ENCODE peak calls at places on chromosomes 4 and X, in eight cellular contexts. One of them, this sample, is unnamed.

GRCh38 chr4:72641611-72642010 is 72.6 kb upstream of the ADAMTS3 start:
- DNase-seq in CD4-positive, alpha-beta memory T cell: no peak
- DNase-seq in cardiac muscle cell: no peak
- DNase-seq in heart left ventricle: no peak
- DNase-seq in body of pancreas: no peak
- DNase-seq in SJSA1: no peak
- DNase-seq in CD8-positive, alpha-beta memory T cell: no peak
- DNase-seq in mesendoderm: no peak
- DNase-seq in this sample: no peak

GRCh38 chr4:139934336-139934735 is 219.6 kb downstream of the MAML3 start:
- DNase-seq in heart left ventricle: no peak
- DNase-seq in CD8-positive, alpha-beta memory T cell: no peak
- DNase-seq in CD4-positive, alpha-beta memory T cell: no peak
- DNase-seq in mesendoderm: no peak
- DNase-seq in SJSA1: no peak
- DNase-seq in body of pancreas: peak
- DNase-seq in cardiac muscle cell: no peak
- DNase-seq in this sample: no peak

GRCh38 chrX:154019061-154019621 is 561 bp downstream of the IRAK1 start:
- DNase-seq in CD4-positive, alpha-beta memory T cell: peak
- DNase-seq in cardiac muscle cell: no peak
- DNase-seq in SJSA1: peak
- DNase-seq in body of pancreas: no peak
- DNase-seq in CD8-positive, alpha-beta memory T cell: no peak
- DNase-seq in heart left ventricle: no peak
- DNase-seq in mesendoderm: no peak
- DNase-seq in this sample: no peak

GRCh38 chrX:136185409-136186022 is 38.2 kb downstream of the FHL1 start:
- DNase-seq in cardiac muscle cell: no peak
- DNase-seq in heart left ventricle: no peak
- DNase-seq in body of pancreas: no peak
- DNase-seq in SJSA1: no peak
- DNase-seq in CD4-positive, alpha-beta memory T cell: no peak
- DNase-seq in CD8-positive, alpha-beta memory T cell: no peak
- DNase-seq in mesendoderm: no peak
- DNase-seq in this sample: no peak

GRCh38 chr4:93317571-93317970 is 511.0 kb upstream of the ATOH1 start:
- DNase-seq in CD8-positive, alpha-beta memory T cell: no peak
- DNase-seq in CD4-positive, alpha-beta memory T cell: no peak
- DNase-seq in mesendoderm: no peak
- DNase-seq in SJSA1: no peak
- DNase-seq in body of pancreas: no peak
- DNase-seq in heart left ventricle: no peak
- DNase-seq in cardiac muscle cell: no peak
- DNase-seq in this sample: no peak

GRCh38 chr4:101191302-101192098 is 155.8 kb downstream of the PPP3CA start:
- DNase-seq in mesendoderm: peak
- DNase-seq in body of pancreas: peak
- DNase-seq in CD8-positive, alpha-beta memory T cell: no peak
- DNase-seq in heart left ventricle: peak
- DNase-seq in CD4-positive, alpha-beta memory T cell: no peak
- DNase-seq in SJSA1: no peak
- DNase-seq in cardiac muscle cell: no peak
- DNase-seq in this sample: no peak

GRCh38 chr4:36392049-36392448 is 110.6 kb downstream of the DTHD1 start:
- DNase-seq in heart left ventricle: no peak
- DNase-seq in mesendoderm: no peak
- DNase-seq in CD4-positive, alpha-beta memory T cell: no peak
- DNase-seq in body of pancreas: no peak
- DNase-seq in cardiac muscle cell: no peak
- DNase-seq in SJSA1: no peak
- DNase-seq in CD8-positive, alpha-beta memory T cell: no peak
- DNase-seq in this sample: peak

GRCh38 chr4:78764498-78764961 is 11.6 kb upstream of the BMP2K start:
- DNase-seq in SJSA1: no peak
- DNase-seq in cardiac muscle cell: no peak
- DNase-seq in body of pancreas: no peak
- DNase-seq in CD8-positive, alpha-beta memory T cell: no peak
- DNase-seq in heart left ventricle: no peak
- DNase-seq in CD4-positive, alpha-beta memory T cell: no peak
- DNase-seq in mesendoderm: peak
- DNase-seq in this sample: peak

GRCh38 chr4:119726505-119726904 is 97.9 kb upstream of the PDE5A start:
- DNase-seq in cardiac muscle cell: no peak
- DNase-seq in mesendoderm: no peak
- DNase-seq in CD4-positive, alpha-beta memory T cell: no peak
- DNase-seq in body of pancreas: no peak
- DNase-seq in CD8-positive, alpha-beta memory T cell: no peak
- DNase-seq in SJSA1: no peak
- DNase-seq in heart left ventricle: no peak
- DNase-seq in this sample: no peak

GRCh38 chr4:96599752-96600151 is 759.9 kb downstream of the PDHA2 start:
- DNase-seq in body of pancreas: no peak
- DNase-seq in SJSA1: no peak
- DNase-seq in mesendoderm: peak
- DNase-seq in CD8-positive, alpha-beta memory T cell: no peak
- DNase-seq in CD4-positive, alpha-beta memory T cell: no peak
- DNase-seq in cardiac muscle cell: no peak
- DNase-seq in heart left ventricle: no peak
- DNase-seq in this sample: no peak

GRCh38 chr4:109278594-109279031 is 23.8 kb downstream of the COL25A1 start:
- DNase-seq in SJSA1: no peak
- DNase-seq in mesendoderm: no peak
- DNase-seq in body of pancreas: no peak
- DNase-seq in cardiac muscle cell: no peak
- DNase-seq in CD4-positive, alpha-beta memory T cell: no peak
- DNase-seq in heart left ventricle: no peak
- DNase-seq in CD8-positive, alpha-beta memory T cell: no peak
- DNase-seq in this sample: no peak

GRCh38 chrX:107537815-107538214 is 88.4 kb downstream of the FRMPD3 start:
- DNase-seq in SJSA1: peak
- DNase-seq in CD8-positive, alpha-beta memory T cell: no peak
- DNase-seq in cardiac muscle cell: peak
- DNase-seq in heart left ventricle: no peak
- DNase-seq in body of pancreas: peak
- DNase-seq in CD4-positive, alpha-beta memory T cell: peak
- DNase-seq in mesendoderm: peak
- DNase-seq in this sample: peak

GRCh38 chr4:2871466-2871865 is 27.8 kb downstream of the ADD1 start:
- DNase-seq in mesendoderm: no peak
- DNase-seq in CD4-positive, alpha-beta memory T cell: no peak
- DNase-seq in cardiac muscle cell: no peak
- DNase-seq in SJSA1: no peak
- DNase-seq in heart left ventricle: no peak
- DNase-seq in CD8-positive, alpha-beta memory T cell: no peak
- DNase-seq in body of pancreas: no peak
- DNase-seq in this sample: no peak

GRCh38 chr4:37948542-37948941 is 11.7 kb upstream of the PTTG2 start:
- DNase-seq in SJSA1: no peak
- DNase-seq in cardiac muscle cell: no peak
- DNase-seq in body of pancreas: no peak
- DNase-seq in CD4-positive, alpha-beta memory T cell: no peak
- DNase-seq in mesendoderm: no peak
- DNase-seq in heart left ventricle: no peak
- DNase-seq in CD8-positive, alpha-beta memory T cell: no peak
- DNase-seq in this sample: no peak

GRCh38 chr4:5884804-5885203 is 8.1 kb downstream of the CRMP1 start:
- DNase-seq in heart left ventricle: no peak
- DNase-seq in CD8-positive, alpha-beta memory T cell: no peak
- DNase-seq in SJSA1: no peak
- DNase-seq in cardiac muscle cell: no peak
- DNase-seq in body of pancreas: no peak
- DNase-seq in CD4-positive, alpha-beta memory T cell: no peak
- DNase-seq in mesendoderm: no peak
- DNase-seq in this sample: no peak

GRCh38 chrX:68462653-68463052 is 29.4 kb upstream of the OPHN1 start:
- DNase-seq in mesendoderm: peak
- DNase-seq in CD8-positive, alpha-beta memory T cell: no peak
- DNase-seq in heart left ventricle: no peak
- DNase-seq in CD4-positive, alpha-beta memory T cell: peak
- DNase-seq in body of pancreas: peak
- DNase-seq in SJSA1: peak
- DNase-seq in cardiac muscle cell: peak
- DNase-seq in this sample: no peak

DNA sequence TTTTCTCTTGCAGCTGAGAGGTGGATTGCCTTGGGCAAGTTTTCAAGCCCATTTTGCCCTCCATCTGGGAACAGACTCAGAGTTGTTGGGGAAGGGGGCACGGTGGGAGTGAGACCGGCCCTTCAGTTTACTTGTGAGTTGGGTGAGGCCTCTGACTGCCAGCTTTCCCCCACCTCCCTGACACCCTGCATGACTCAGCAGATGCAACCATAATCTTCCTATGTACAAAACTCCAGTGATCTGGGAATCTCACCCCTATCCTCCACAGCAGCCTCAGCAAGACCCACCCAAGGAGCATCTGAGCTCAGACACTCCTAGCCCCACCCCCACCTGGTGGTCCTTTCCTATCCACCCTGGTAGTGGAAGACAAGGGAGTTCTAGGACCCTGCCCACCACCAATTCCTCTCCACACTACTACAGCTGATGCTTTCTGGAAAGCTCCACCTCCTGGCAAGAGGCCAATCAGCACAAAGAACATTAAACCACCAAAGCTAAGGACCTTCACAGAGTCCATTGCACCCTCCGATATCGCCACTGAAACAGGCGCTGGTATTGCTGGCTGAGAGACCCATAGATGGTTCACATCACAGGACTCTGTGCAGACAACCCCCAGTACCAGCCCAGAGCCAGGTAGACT is 99.4 kb upstream of the STK26 start:
- DNase-seq in heart left ventricle: no peak
- DNase-seq in mesendoderm: no peak
- DNase-seq in CD4-positive, alpha-beta memory T cell: no peak
- DNase-seq in CD8-positive, alpha-beta memory T cell: no peak
- DNase-seq in SJSA1: no peak
- DNase-seq in cardiac muscle cell: no peak
- DNase-seq in body of pancreas: no peak
- DNase-seq in this sample: no peak
- H3K27ac ChIP-seq in heart left ventricle: no peak
- H3K27ac ChIP-seq in mesendoderm: no peak
- H3K27ac ChIP-seq in CD4-positive, alpha-beta memory T cell: no peak
- H3K27ac ChIP-seq in CD8-positive, alpha-beta memory T cell: no peak
- H3K27ac ChIP-seq in SJSA1: no peak
- H3K27ac ChIP-seq in cardiac muscle cell: no peak
- H3K27ac ChIP-seq in body of pancreas: no peak
- H3K27ac ChIP-seq in this sample: no peak

DNA sequence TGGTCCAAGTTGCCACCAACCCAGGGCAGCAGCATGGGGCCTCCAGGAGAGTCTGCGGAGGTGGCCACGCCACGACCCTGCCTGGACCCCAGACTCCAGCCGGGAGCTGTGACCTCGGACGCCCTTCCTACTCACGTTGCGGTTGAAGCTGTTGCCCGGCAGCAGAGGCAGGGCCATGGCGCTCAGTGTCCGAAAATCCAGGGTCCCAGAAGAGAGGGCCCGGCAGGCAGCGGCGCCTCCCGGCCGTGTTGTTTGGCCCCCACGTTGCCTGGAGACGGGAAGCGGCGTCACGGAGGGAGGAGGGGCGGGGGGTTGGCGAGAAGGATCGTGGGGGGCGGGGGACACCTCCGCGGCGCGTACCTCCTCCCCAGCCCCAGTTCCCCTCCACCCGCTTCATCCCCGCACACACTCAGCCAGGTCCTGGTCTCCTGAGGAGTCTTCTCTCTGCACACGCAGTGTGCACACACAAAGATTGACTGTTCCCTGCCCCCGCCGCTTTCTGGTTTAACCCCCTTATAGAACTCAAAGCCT is at the start of gene EFHC2:
- DNase-seq in CD4-positive, alpha-beta memory T cell: peak
- DNase-seq in heart left ventricle: peak
- DNase-seq in cardiac muscle cell: peak
- DNase-seq in SJSA1: peak
- DNase-seq in body of pancreas: peak
- DNase-seq in mesendoderm: peak
- DNase-seq in CD8-positive, alpha-beta memory T cell: peak
- DNase-seq in this sample: no peak
- H3K27ac ChIP-seq in CD4-positive, alpha-beta memory T cell: peak
- H3K27ac ChIP-seq in heart left ventricle: no peak
- H3K27ac ChIP-seq in cardiac muscle cell: no peak
- H3K27ac ChIP-seq in SJSA1: no peak
- H3K27ac ChIP-seq in body of pancreas: no peak
- H3K27ac ChIP-seq in mesendoderm: no peak
- H3K27ac ChIP-seq in CD8-positive, alpha-beta memory T cell: peak
- H3K27ac ChIP-seq in this sample: no peak

DNA sequence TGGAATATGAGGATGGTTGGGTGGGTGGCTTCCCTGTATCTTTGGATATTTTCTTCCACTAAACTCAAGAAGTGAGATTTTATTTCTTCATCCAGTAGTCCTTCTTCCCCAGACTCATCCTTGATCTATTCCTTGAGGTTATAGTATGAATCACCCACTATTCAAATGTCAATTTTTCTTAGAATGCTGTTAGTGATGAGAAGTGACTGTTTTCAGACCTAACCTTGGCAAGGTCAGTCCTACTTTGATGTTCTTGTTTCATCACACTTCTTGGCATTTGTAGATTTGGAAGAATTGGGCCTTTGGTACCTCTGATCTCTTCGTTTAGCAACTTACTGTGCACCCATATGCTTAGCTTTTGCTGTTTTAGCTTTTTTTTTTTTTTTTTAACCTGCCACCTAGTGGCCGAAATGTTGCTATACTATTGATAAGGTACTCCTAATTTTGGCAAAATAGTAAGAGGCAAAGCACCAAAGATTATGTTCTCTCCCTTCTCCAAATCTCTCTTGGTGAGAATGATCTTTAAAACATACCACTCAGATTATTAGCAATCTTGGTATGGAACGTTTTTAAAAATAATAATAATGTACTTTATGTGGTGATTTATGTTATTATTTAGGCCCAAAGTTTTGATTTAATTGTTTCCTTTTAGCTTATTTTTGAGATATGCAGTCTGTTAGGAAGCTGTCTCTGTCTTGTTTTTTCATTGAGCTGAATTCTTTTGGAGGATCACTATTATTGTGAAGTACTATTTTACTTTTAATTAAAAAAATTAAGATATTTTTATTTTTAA is 16.5 kb downstream of the DCK start:
- DNase-seq in body of pancreas: no peak
- DNase-seq in CD4-positive, alpha-beta memory T cell: peak
- DNase-seq in SJSA1: peak
- DNase-seq in mesendoderm: peak
- DNase-seq in CD8-positive, alpha-beta memory T cell: no peak
- DNase-seq in heart left ventricle: no peak
- DNase-seq in cardiac muscle cell: peak
- DNase-seq in this sample: no peak
- H3K27ac ChIP-seq in body of pancreas: no peak
- H3K27ac ChIP-seq in CD4-positive, alpha-beta memory T cell: peak
- H3K27ac ChIP-seq in SJSA1: no peak
- H3K27ac ChIP-seq in mesendoderm: no peak
- H3K27ac ChIP-seq in CD8-positive, alpha-beta memory T cell: no peak
- H3K27ac ChIP-seq in heart left ventricle: no peak
- H3K27ac ChIP-seq in cardiac muscle cell: no peak
- H3K27ac ChIP-seq in this sample: no peak

DNA sequence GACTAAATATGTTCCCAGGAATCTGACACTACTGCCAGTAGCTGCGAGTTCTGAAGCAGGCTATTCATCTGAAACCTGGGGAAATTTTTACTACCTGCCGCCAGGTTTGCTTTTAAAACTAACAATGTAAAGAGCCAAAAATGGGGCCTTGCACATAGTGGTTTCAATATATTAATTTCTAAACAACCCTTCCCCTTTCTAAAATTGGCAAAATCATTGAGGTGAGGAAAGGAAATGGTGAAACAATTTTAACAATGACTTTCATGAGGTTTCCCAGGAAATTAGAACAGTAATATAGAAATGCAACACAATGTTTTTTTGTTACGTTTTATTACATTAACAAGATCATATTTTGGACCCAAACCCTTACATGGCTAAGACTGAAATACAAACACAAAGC is 21.3 kb downstream of the FANCB start:
- DNase-seq in cardiac muscle cell: no peak
- DNase-seq in CD4-positive, alpha-beta memory T cell: no peak
- DNase-seq in body of pancreas: no peak
- DNase-seq in SJSA1: no peak
- DNase-seq in heart left ventricle: no peak
- DNase-seq in mesendoderm: no peak
- DNase-seq in CD8-positive, alpha-beta memory T cell: no peak
- DNase-seq in this sample: no peak
- H3K27ac ChIP-seq in cardiac muscle cell: no peak
- H3K27ac ChIP-seq in CD4-positive, alpha-beta memory T cell: no peak
- H3K27ac ChIP-seq in body of pancreas: no peak
- H3K27ac ChIP-seq in SJSA1: no peak
- H3K27ac ChIP-seq in heart left ventricle: no peak
- H3K27ac ChIP-seq in mesendoderm: no peak
- H3K27ac ChIP-seq in CD8-positive, alpha-beta memory T cell: no peak
- H3K27ac ChIP-seq in this sample: no peak

This sample was measured in epithelial cell of prostate.